ENCODE peak calls at places on chromosomes 5 and 9, in five cellular contexts. V, I, M, Z and E are unnamed samples.

GRCh38 chr5:11364531-11364930 is 539.7 kb downstream of the CTNND2 start:
- DNase-seq in V (no peak), I (no peak), M (no peak), Z (no peak), E (no peak)

GRCh38 chr9:76944011-76944410 is 38.1 kb upstream of the PRUNE2 start:
- DNase-seq in V (no peak), I (no peak), M (no peak), Z (no peak), E (no peak)

GRCh38 chr9:113807173-113808061 is 68.7 kb upstream of the ZNF618 start:
- DNase-seq in V (peak), I (peak), M (peak), Z (peak), E (peak)

GRCh38 chr5:6732634-6733410 is 19.6 kb downstream of the TENT4A start:
- DNase-seq in V (peak), I (peak), M (no peak), Z (peak), E (peak)

GRCh38 chr9:128034821-128035764 is 32.0 kb downstream of the NAIF1 start:
- DNase-seq in V (peak), I (peak), M (peak), Z (peak), E (peak)

GRCh38 chr5:1437452-1437851 is 7.8 kb downstream of the SLC6A3 start:
- DNase-seq in V (no peak), I (no peak), M (peak), Z (peak), E (peak)

GRCh38 chr5:67636091-67636490 is 439.5 kb upstream of the CD180 start:
- DNase-seq in V (peak), I (no peak), M (peak), Z (peak), E (no peak)

GRCh38 chr9:106657951-106658350 is 205.0 kb upstream of the ZNF462 start:
- DNase-seq in V (no peak), I (no peak), M (no peak), Z (no peak), E (no peak)

GRCh38 chr5:102523541-102524175 is 24.9 kb upstream of the SLCO6A1 start:
- DNase-seq in V (no peak), I (no peak), M (no peak), Z (no peak), E (no peak)

GRCh38 chr5:157559301-157559700 is 16.3 kb downstream of the ADAM19 start:
- DNase-seq in V (no peak), I (no peak), M (no peak), Z (peak), E (peak)

GRCh38 chr9:128414461-128414860 is 6.2 kb upstream of the CERCAM start:
- DNase-seq in V (no peak), I (no peak), M (no peak), Z (no peak), E (no peak)

GRCh38 chr9:109811876-109812275 is 31.9 kb downstream of the PALM2AKAP2 start:
- DNase-seq in V (no peak), I (no peak), M (no peak), Z (no peak), E (no peak)

GRCh38 chr9:98654247-98654646 is 54.5 kb downstream of the GABBR2 start:
- DNase-seq in V (no peak), I (peak), M (no peak), Z (no peak), E (peak)

GRCh38 chr5:173001229-173001841 is 17.8 kb downstream of the ATP6V0E1 start:
- DNase-seq in V (no peak), I (no peak), M (no peak), Z (no peak), E (no peak)

GRCh38 chr5:37665889-37666288 is 174.0 kb downstream of the GDNF start:
- DNase-seq in V (no peak), I (no peak), M (peak), Z (no peak), E (no peak)

GRCh38 chr9:94922098-94922607 is 195.7 kb downstream of the AOPEP start:
- DNase-seq in V (peak), I (peak), M (no peak), Z (peak), E (peak)

DNA sequence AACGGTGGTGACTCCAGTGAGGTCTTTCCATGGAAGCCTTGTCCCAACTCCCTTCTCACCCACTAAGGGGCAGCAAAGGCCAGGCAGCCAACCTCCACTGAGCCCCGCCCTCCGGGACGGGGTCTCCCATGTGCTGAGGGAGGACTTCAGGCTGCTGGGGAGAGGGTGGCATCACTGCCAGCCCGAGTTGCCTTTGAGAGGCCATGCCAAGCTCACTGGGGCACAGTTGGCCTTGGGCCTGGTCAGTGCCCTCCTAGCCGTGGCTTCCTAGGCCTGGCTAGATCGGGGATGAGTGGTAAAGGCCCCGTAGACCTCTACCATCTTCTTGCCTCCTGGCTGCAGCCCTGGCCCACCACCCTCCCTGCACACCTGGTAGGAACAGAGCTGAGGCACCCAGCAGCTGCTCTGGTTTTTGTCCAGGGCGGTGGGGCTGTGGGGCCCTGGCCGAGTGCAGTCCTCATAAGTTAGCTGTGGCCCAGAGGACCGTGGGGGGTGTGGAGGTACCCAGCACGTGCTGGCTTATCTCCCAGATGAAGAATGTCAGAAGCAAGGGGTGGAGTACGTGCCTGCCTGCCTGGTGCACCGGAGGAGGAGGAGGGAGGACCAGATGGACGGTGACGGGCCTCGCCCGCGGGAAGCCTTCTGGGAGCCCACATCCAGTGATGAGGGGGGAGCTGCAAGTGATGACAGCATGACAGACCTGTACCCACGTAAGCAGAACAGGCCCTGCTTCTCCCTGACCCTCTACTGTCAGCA is 3.2 kb downstream of the SURF2 start:
- DNase-seq in V (no peak), I (no peak), M (no peak), Z (no peak), E (no peak)
- TF ChIP-seq CTCF in V (no peak), I (peak), M (no peak), Z (peak), E (peak)

GRCh38 chr5:107068782-107069181 is 602.0 kb downstream of the EFNA5 start:
- DNase-seq in V (no peak), I (no peak), M (no peak), Z (no peak), E (no peak)

GRCh38 chr5:107067391-107067790 is 603.3 kb downstream of the EFNA5 start:
- DNase-seq in V (no peak), I (no peak), M (no peak), Z (no peak), E (no peak)

GRCh38 chr5:107058239-107058638 is 612.5 kb downstream of the EFNA5 start:
- DNase-seq in V (no peak), I (no peak), M (no peak), Z (no peak), E (peak)

GRCh38 chr5:107063511-107063910 is 607.2 kb downstream of the EFNA5 start:
- DNase-seq in V (no peak), I (no peak), M (no peak), Z (peak), E (peak)
- TF ChIP-seq CTCF in V (no peak), I (no peak), M (no peak), Z (no peak), E (no peak)

GRCh38 chr9:103867886-103868285 is 226.2 kb upstream of the SMC2 start:
- DNase-seq in V (no peak), I (no peak), M (no peak), Z (peak), E (peak)

GRCh38 chr9:103872811-103873210 is 221.3 kb upstream of the SMC2 start:
- DNase-seq in V (no peak), I (no peak), M (no peak), Z (no peak), E (no peak)
- TF ChIP-seq CTCF in V (no peak), I (no peak), M (no peak), Z (no peak), E (no peak)

DNA sequence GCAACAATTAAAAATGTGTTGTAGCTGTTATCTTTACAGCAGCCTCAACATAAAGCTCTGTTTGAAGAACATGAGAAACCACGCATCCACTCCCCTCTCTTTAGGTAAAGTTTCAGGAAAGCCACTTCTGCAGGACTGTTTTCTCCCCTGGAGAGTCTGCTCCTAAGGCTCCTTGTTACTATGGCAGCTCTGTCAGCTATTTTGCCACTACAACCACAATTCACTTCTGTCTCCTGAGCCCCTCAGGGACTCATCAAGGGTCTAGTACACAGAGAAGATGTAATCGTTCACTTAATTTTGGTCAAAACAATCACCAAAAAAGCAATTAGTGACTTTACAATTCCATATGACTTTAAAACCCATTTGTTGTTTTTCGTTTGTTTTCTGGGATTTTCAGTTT is 157.7 kb downstream of the FBN2 start:
- DNase-seq in V (no peak), I (no peak), M (no peak), Z (no peak), E (no peak)
- TF ChIP-seq CTCF in V (no peak), I (no peak), M (no peak), Z (no peak), E (no peak)

DNA sequence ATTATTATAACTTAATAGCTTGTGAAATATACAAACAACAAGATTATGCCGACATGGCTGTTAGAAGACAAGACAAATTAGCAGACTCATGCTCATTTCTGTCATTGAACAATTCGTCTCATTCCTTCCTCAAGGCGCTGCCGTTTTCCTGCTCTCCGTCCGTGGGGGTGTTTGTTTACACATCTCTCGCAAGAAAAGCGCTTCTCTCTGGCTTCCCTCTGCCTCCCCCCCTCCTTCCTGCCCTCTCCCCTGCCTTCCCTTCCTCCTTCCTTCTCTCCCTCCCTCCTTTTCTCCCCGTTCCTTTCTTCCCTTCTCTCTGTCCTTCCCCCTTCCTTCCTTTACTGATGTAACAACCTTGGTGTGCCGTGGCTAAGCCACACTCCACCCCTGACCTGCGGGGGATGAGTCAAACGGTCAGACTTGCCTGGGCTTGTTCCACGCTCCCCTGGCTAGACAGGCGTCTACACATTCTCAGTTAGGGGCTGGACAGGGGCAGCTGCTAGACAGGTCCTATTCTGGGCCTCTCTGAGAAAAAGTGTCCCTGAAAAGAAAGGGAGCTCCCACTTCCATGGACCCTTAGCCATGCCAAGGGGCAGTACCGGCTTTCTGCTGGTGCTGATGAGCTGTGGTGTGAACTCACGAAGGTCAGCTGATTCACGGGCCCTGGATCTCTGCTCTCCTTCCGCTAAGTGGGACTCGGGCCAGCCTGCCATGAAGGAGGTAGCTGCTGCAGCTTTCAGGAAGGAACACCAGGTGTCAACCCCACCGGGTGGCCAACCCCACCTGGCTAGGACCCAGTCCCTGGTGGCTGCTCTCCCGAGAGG is 32.0 kb upstream of the SPTLC1 start:
- DNase-seq in V (peak), I (peak), M (peak), Z (peak), E (peak)
- TF ChIP-seq CTCF in V (peak), I (peak), M (no peak), Z (peak), E (no peak)